ENCODE peak calls at places on chromosome 21, in six cellular contexts. One of them, this sample, is unnamed.

GRCh38 chr21:46056450-46056903 is 41.4 kb upstream of the COL6A2 start:
- DNase-seq in fibroblast of lung: peak; percentile 98
- DNase-seq in suprapubic skin: peak; percentile 90
- DNase-seq in lower lobe of right lung: peak; percentile 53
- DNase-seq in pancreas: no peak
- DNase-seq in body of pancreas: no peak
- DNase-seq in this sample: no peak

GRCh38 chr21:20822559-20823133 is 175.6 kb upstream of the NCAM2 start:
- DNase-seq in pancreas: no peak
- DNase-seq in lower lobe of right lung: no peak
- DNase-seq in body of pancreas: no peak
- DNase-seq in fibroblast of lung: no peak
- DNase-seq in suprapubic skin: no peak
- DNase-seq in this sample: no peak

GRCh38 chr21:41611441-41611840 is 103.5 kb upstream of the TMPRSS2 start:
- DNase-seq in suprapubic skin: peak; percentile 25
- DNase-seq in pancreas: no peak
- DNase-seq in fibroblast of lung: no peak
- DNase-seq in lower lobe of right lung: no peak
- DNase-seq in body of pancreas: no peak
- DNase-seq in this sample: no peak

GRCh38 chr21:35048706-35049617 is at the start of gene RUNX1:
- DNase-seq in suprapubic skin: no peak
- DNase-seq in pancreas: no peak
- DNase-seq in body of pancreas: no peak
- DNase-seq in fibroblast of lung: peak; percentile 79
- DNase-seq in lower lobe of right lung: peak; percentile 77
- DNase-seq in this sample: no peak

GRCh38 chr21:37281993-37282392 is 14.9 kb upstream of the VPS26C start:
- DNase-seq in pancreas: no peak
- DNase-seq in fibroblast of lung: no peak
- DNase-seq in body of pancreas: no peak
- DNase-seq in lower lobe of right lung: no peak
- DNase-seq in suprapubic skin: no peak
- DNase-seq in this sample: no peak

GRCh38 chr21:28111151-28111619 is 881.5 kb downstream of the LTN1 start:
- DNase-seq in pancreas: no peak
- DNase-seq in fibroblast of lung: peak; percentile 99
- DNase-seq in suprapubic skin: peak; percentile 59
- DNase-seq in body of pancreas: peak; percentile 34
- DNase-seq in lower lobe of right lung: no peak
- DNase-seq in this sample: peak; percentile 90

GRCh38 chr21:34836933-34837505 is 168.2 kb downstream of the CLIC6 start:
- DNase-seq in lower lobe of right lung: no peak
- DNase-seq in suprapubic skin: no peak
- DNase-seq in pancreas: no peak
- DNase-seq in fibroblast of lung: no peak
- DNase-seq in body of pancreas: no peak
- DNase-seq in this sample: no peak

GRCh38 chr21:15443740-15444117 is 286.1 kb upstream of the USP25 start:
- DNase-seq in lower lobe of right lung: no peak
- DNase-seq in body of pancreas: no peak
- DNase-seq in suprapubic skin: no peak
- DNase-seq in fibroblast of lung: no peak
- DNase-seq in pancreas: no peak
- DNase-seq in this sample: no peak

GRCh38 chr21:18499761-18500376 is 96.3 kb upstream of the TMPRSS15 start:
- DNase-seq in pancreas: no peak
- DNase-seq in lower lobe of right lung: no peak
- DNase-seq in suprapubic skin: no peak
- DNase-seq in fibroblast of lung: peak; percentile 52
- DNase-seq in body of pancreas: peak; percentile 46
- DNase-seq in this sample: no peak

GRCh38 chr21:37593740-37594471 is 227.3 kb downstream of the DYRK1A start:
- DNase-seq in lower lobe of right lung: no peak
- DNase-seq in suprapubic skin: no peak
- DNase-seq in fibroblast of lung: no peak
- DNase-seq in body of pancreas: no peak
- DNase-seq in pancreas: no peak
- DNase-seq in this sample: no peak

GRCh38 chr21:16624468-16625102 is 888.3 kb upstream of the CXADR start:
- DNase-seq in pancreas: no peak
- DNase-seq in suprapubic skin: no peak
- DNase-seq in lower lobe of right lung: no peak
- DNase-seq in fibroblast of lung: no peak
- DNase-seq in body of pancreas: no peak
- DNase-seq in this sample: no peak

GRCh38 chr21:45923146-45923545 is 58.4 kb upstream of the COL6A1 start:
- DNase-seq in fibroblast of lung: peak; percentile 80
- DNase-seq in lower lobe of right lung: peak; percentile 63
- DNase-seq in suprapubic skin: no peak
- DNase-seq in body of pancreas: peak; percentile 56
- DNase-seq in pancreas: peak; percentile 65
- DNase-seq in this sample: peak; percentile 14

GRCh38 chr21:43968410-43969114 is 43.5 kb upstream of the TRAPPC10 start:
- DNase-seq in lower lobe of right lung: no peak
- DNase-seq in pancreas: no peak
- DNase-seq in body of pancreas: no peak
- DNase-seq in suprapubic skin: no peak
- DNase-seq in fibroblast of lung: no peak
- DNase-seq in this sample: no peak

GRCh38 chr21:27590271-27590670 is 623.4 kb upstream of the ADAMTS5 start:
- DNase-seq in pancreas: no peak
- DNase-seq in suprapubic skin: no peak
- DNase-seq in body of pancreas: no peak
- DNase-seq in fibroblast of lung: no peak
- DNase-seq in lower lobe of right lung: no peak
- DNase-seq in this sample: peak; percentile 41

GRCh38 chr21:41361053-41361785 is 608 bp upstream of the MX2 start:
- DNase-seq in lower lobe of right lung: no peak
- DNase-seq in pancreas: no peak
- DNase-seq in body of pancreas: peak; percentile 11
- DNase-seq in suprapubic skin: no peak
- DNase-seq in fibroblast of lung: no peak
- DNase-seq in this sample: no peak

GRCh38 chr21:18620421-18620820 is 216.8 kb upstream of the TMPRSS15 start:
- DNase-seq in lower lobe of right lung: no peak
- DNase-seq in pancreas: no peak
- DNase-seq in body of pancreas: no peak
- DNase-seq in fibroblast of lung: no peak
- DNase-seq in suprapubic skin: no peak
- DNase-seq in this sample: no peak

GRCh38 chr21:37006521-37007291 is at the start of gene RIPPLY3:
- DNase-seq in lower lobe of right lung: no peak
- DNase-seq in body of pancreas: no peak
- DNase-seq in suprapubic skin: no peak
- DNase-seq in fibroblast of lung: no peak
- DNase-seq in pancreas: no peak
- DNase-seq in this sample: no peak

GRCh38 chr21:30268608-30269197 is 14.0 kb downstream of the KRTAP24-1 start:
- DNase-seq in suprapubic skin: no peak
- DNase-seq in fibroblast of lung: no peak
- DNase-seq in lower lobe of right lung: no peak
- DNase-seq in pancreas: no peak
- DNase-seq in body of pancreas: no peak
- DNase-seq in this sample: no peak

GRCh38 chr21:35208810-35209517 is 159.9 kb upstream of the RUNX1 start:
- DNase-seq in pancreas: no peak
- DNase-seq in suprapubic skin: no peak
- DNase-seq in fibroblast of lung: peak; percentile 90
- DNase-seq in lower lobe of right lung: no peak
- DNase-seq in body of pancreas: no peak
- DNase-seq in this sample: no peak

DNA sequence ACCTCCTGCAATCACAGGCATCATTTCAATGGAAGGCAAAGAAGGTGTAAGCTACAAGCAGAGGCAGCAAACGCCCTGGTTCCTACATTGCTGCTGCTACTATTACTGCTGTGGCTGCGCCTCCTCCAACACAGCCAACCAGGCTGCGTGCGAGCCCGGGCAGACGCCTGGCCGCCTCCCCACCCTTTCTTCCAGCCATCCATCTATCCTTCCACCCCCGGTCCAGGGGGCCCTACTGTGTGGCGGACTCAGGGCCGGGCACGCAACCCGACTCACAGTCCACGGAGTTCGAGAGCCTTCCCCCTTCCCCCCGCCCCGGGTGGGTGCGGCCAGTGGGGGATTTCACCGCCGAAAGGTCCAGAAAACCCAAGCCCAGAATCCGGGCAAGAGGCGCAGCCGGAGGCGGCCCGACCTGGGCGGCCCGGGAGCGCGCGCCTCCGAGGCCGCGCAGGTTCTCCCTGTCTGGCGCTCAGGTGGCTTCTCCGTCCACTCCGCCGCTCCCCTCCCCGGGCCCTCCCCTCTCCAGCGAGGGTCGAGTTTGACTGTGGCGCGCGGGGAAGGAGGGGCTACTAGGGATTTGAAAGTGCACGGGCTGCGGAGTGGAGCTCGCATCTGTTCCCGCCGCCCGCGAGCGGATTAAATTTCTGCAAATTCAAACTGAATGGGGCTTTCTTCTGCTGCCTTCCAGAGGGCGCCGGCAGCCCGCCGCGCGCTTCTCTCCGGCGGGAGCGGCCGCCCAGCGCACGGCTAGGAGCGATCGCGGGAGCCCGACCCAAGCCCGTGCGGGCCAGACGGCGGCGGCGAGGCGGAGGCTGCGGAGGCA is at the start of gene HUNK:
- DNase-seq in body of pancreas: peak; percentile 73
- DNase-seq in lower lobe of right lung: peak; percentile 56
- DNase-seq in suprapubic skin: peak; percentile 73
- DNase-seq in fibroblast of lung: peak; percentile 39
- DNase-seq in pancreas: peak; percentile 77
- DNase-seq in this sample: no peak
- H3K27me3 ChIP-seq in body of pancreas: no peaks in the 10 kb centered on the region
- H3K27me3 ChIP-seq in lower lobe of right lung: peaks cover 58% of the 10 kb centered on the region
- H3K27me3 ChIP-seq in suprapubic skin: peaks cover 30% of the 10 kb centered on the region
- H3K27me3 ChIP-seq in fibroblast of lung: peaks cover 21% of the 10 kb centered on the region
- H3K27me3 ChIP-seq in pancreas: no peaks in the 10 kb centered on the region
- H3K27me3 ChIP-seq in this sample: peaks cover 19% of the 10 kb centered on the region

GRCh38 chr21:32925098-32925497 is 100.6 kb upstream of the OLIG2 start:
- DNase-seq in suprapubic skin: no peak
- DNase-seq in pancreas: no peak
- DNase-seq in fibroblast of lung: no peak
- DNase-seq in lower lobe of right lung: no peak
- DNase-seq in body of pancreas: no peak
- DNase-seq in this sample: no peak

GRCh38 chr21:32918467-32919140 is 107.1 kb upstream of the OLIG2 start:
- DNase-seq in body of pancreas: no peak
- DNase-seq in lower lobe of right lung: no peak
- DNase-seq in fibroblast of lung: no peak
- DNase-seq in pancreas: no peak
- DNase-seq in suprapubic skin: no peak
- DNase-seq in this sample: no peak

GRCh38 chr21:32920474-32920873 is 105.3 kb upstream of the OLIG2 start:
- DNase-seq in lower lobe of right lung: no peak
- DNase-seq in body of pancreas: no peak
- DNase-seq in fibroblast of lung: no peak
- DNase-seq in suprapubic skin: no peak
- DNase-seq in pancreas: no peak
- DNase-seq in this sample: no peak

GRCh38 chr21:32917392-32918135 is 108.2 kb upstream of the OLIG2 start:
- DNase-seq in body of pancreas: no peak
- DNase-seq in suprapubic skin: no peak
- DNase-seq in lower lobe of right lung: no peak
- DNase-seq in pancreas: no peak
- DNase-seq in fibroblast of lung: no peak
- DNase-seq in this sample: no peak

DNA sequence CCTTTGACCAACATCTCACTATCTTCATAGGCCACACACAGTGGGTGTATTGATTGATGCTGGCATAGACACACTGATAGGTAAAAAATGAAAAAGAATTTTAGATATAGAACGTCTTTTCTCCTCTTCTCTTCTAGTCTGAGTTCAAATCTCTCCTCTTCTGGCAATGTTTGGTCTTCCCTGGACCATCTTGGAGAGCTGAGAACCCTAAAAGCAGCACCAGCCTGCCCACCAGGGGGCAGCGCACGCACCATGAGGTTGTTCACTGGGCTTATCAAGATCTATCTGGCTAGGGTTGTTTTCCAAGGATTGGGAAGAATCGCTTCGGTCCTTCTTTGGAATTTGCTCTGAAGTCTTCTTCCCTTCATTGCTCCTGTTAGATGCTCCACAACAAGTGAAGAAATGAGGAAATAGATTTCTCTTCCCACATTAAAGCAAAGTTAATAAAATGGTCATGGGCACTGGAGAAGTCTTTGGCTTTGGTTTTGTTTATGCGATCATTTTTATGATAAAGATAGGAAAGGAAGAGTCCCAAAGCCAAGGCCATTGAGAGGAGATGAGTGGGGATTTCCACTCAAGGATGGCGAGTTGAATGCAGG is 104.0 kb upstream of the OLIG2 start:
- DNase-seq in suprapubic skin: no peak
- DNase-seq in pancreas: no peak
- DNase-seq in lower lobe of right lung: peak; percentile 61
- DNase-seq in fibroblast of lung: peak; percentile 6
- DNase-seq in body of pancreas: no peak
- DNase-seq in this sample: no peak
- TF ChIP-seq CTCF in suprapubic skin: no peak
- TF ChIP-seq CTCF in pancreas: peak; percentile 16
- TF ChIP-seq CTCF in lower lobe of right lung: peak; percentile 61
- TF ChIP-seq CTCF in fibroblast of lung: peak; percentile 44
- TF ChIP-seq CTCF in body of pancreas: peak; percentile 9
- TF ChIP-seq CTCF in this sample: peak; percentile 45

GRCh38 chr21:25670726-25671125 is 31.7 kb downstream of the JAM2 start:
- DNase-seq in body of pancreas: no peak
- DNase-seq in lower lobe of right lung: no peak
- DNase-seq in suprapubic skin: no peak
- DNase-seq in fibroblast of lung: peak; percentile 79
- DNase-seq in pancreas: no peak
- DNase-seq in this sample: no peak
- H3K4me3 ChIP-seq in body of pancreas: no peak overlapping the region
- H3K4me3 ChIP-seq in lower lobe of right lung: no peak overlapping the region
- H3K4me3 ChIP-seq in suprapubic skin: no peak overlapping the region
- H3K4me3 ChIP-seq in fibroblast of lung: no peak overlapping the region
- H3K4me3 ChIP-seq in pancreas: no peak overlapping the region
- H3K4me3 ChIP-seq in this sample: no peak overlapping the region

GRCh38 chr21:32951041-32951440 is 74.7 kb upstream of the OLIG2 start:
- DNase-seq in pancreas: no peak
- DNase-seq in suprapubic skin: no peak
- DNase-seq in fibroblast of lung: no peak
- DNase-seq in body of pancreas: no peak
- DNase-seq in lower lobe of right lung: no peak
- DNase-seq in this sample: no peak
- H3K27me3 ChIP-seq in pancreas: peaks cover 13% of the 10 kb centered on the region
- H3K27me3 ChIP-seq in suprapubic skin: peaks cover 52% of the 10 kb centered on the region
- H3K27me3 ChIP-seq in fibroblast of lung: peaks cover 8% of the 10 kb centered on the region
- H3K27me3 ChIP-seq in body of pancreas: peaks cover 12% of the 10 kb centered on the region
- H3K27me3 ChIP-seq in lower lobe of right lung: peaks cover 18% of the 10 kb centered on the region
- H3K27me3 ChIP-seq in this sample: peaks cover 9% of the 10 kb centered on the region

This sample was measured in BJ.